ENCODE peak calls at places on chromosome X, in ten cellular contexts. R is GM23338, A is upper lobe of right lung, K is Calu3, I is cardiac fibroblast, N is sigmoid colon, O is fibroblast of the aortic adventitia, F is heart right ventricle, Q is WTC11, C is astrocyte of the spinal cord. M is an unnamed sample.

GRCh38 chrX:97685753-97686152 is 802.0 kb downstream of the RPA4 start:
- DNase-seq in N (no peak), C (peak), K (peak), F (no peak), R (peak), A (no peak), O (peak), Q (peak), I (peak), M (peak)

GRCh38 chrX:100409316-100410082 is 574 bp downstream of the PCDH19 start:
- DNase-seq in Q (peak), I (no peak), F (no peak), N (no peak), R (peak), C (no peak), A (no peak), K (no peak), O (no peak), M (peak)

GRCh38 chrX:118726887-118727685 is at the start of gene IL13RA1:
- DNase-seq in K (peak), Q (peak), R (peak), A (peak), F (peak), N (peak), O (peak), I (peak), C (peak), M (peak)

GRCh38 chrX:129653181-129653984 is 1.4 kb downstream of the APLN start:
- DNase-seq in N (no peak), I (no peak), O (no peak), Q (no peak), K (no peak), F (no peak), C (no peak), R (no peak), A (no peak), M (no peak)

GRCh38 chrX:128906753-128907152 is 616.5 kb downstream of the SMARCA1 start:
- DNase-seq in Q (no peak), A (no peak), C (no peak), I (no peak), R (no peak), O (no peak), F (no peak), N (no peak), K (no peak), M (no peak)

GRCh38 chrX:63934791-63935190 is 149.8 kb upstream of the ARHGEF9 start:
- DNase-seq in N (no peak), F (no peak), R (peak), Q (peak), A (no peak), K (no peak), O (no peak), C (no peak), I (no peak), M (no peak)

GRCh38 chrX:153946910-153947769 is 2.7 kb upstream of the RENBP start:
- DNase-seq in Q (peak), F (peak), O (peak), C (peak), N (peak), K (peak), R (peak), I (peak), A (peak), M (peak)

GRCh38 chrX:105564536-105564935 is 257.8 kb upstream of the NRK start:
- DNase-seq in A (no peak), N (no peak), O (peak), C (peak), R (no peak), I (peak), Q (no peak), F (peak), K (no peak), M (no peak)

GRCh38 chrX:68490644-68491043 is 8.2 kb upstream of the YIPF6 start:
- DNase-seq in R (peak), C (peak), F (no peak), O (peak), Q (no peak), K (peak), N (no peak), A (no peak), I (peak), M (no peak)

GRCh38 chrX:8914636-8915035 is 113.5 kb upstream of the FAM9A start:
- DNase-seq in N (no peak), O (no peak), R (no peak), A (no peak), Q (no peak), K (no peak), C (no peak), F (no peak), I (no peak), M (no peak)

GRCh38 chrX:8967471-8967870 is 66.5 kb downstream of the FAM9B start:
- DNase-seq in O (no peak), F (no peak), N (no peak), C (no peak), Q (no peak), R (no peak), A (no peak), I (no peak), K (no peak), M (no peak)

GRCh38 chrX:53047228-53047627 is 1.4 kb upstream of the GPR173 start:
- DNase-seq in N (no peak), O (peak), R (peak), K (no peak), I (peak), F (no peak), A (no peak), C (no peak), Q (no peak), M (no peak)
- TF ChIP-seq CTCF in N (no peak), O (peak), R (peak), K (no peak), I (peak), F (no peak), A (no peak), C (peak), Q (no peak), M (no peak)

GRCh38 chrX:104482757-104483156 is 83.2 kb upstream of the IL1RAPL2 start:
- DNase-seq in O (no peak), C (no peak), K (no peak), R (peak), A (no peak), Q (no peak), N (no peak), I (peak), F (no peak), M (no peak)
- TF ChIP-seq CTCF in O (no peak), C (peak), K (no peak), R (peak), A (no peak), Q (no peak), N (no peak), I (no peak), F (no peak), M (no peak)

GRCh38 chrX:106752101-106752678 is 25.7 kb downstream of the RNF128 start:
- DNase-seq in A (no peak), K (no peak), Q (peak), O (no peak), F (no peak), C (peak), R (peak), N (no peak), I (peak), M (no peak)
- TF ChIP-seq CTCF in A (no peak), K (no peak), Q (no peak), O (no peak), F (no peak), C (peak), R (peak), N (no peak), I (no peak), M (no peak)

GRCh38 chrX:134603806-134604700 is 54.2 kb downstream of the PLAC1 start:
- DNase-seq in Q (no peak), F (no peak), I (peak), N (no peak), A (no peak), K (no peak), R (peak), C (peak), O (peak), M (no peak)
- TF ChIP-seq CTCF in Q (no peak), F (no peak), I (peak), N (no peak), A (no peak), K (no peak), R (no peak), C (peak), O (peak), M (no peak)

GRCh38 chrX:7283741-7284140 is 135.8 kb upstream of the PUDP start:
- DNase-seq in C (no peak), Q (no peak), N (no peak), K (no peak), A (no peak), F (no peak), O (no peak), I (no peak), R (no peak), M (no peak)
- TF ChIP-seq CTCF in C (no peak), Q (no peak), N (no peak), K (no peak), A (no peak), F (no peak), O (no peak), I (no peak), R (no peak), M (no peak)

DNA sequence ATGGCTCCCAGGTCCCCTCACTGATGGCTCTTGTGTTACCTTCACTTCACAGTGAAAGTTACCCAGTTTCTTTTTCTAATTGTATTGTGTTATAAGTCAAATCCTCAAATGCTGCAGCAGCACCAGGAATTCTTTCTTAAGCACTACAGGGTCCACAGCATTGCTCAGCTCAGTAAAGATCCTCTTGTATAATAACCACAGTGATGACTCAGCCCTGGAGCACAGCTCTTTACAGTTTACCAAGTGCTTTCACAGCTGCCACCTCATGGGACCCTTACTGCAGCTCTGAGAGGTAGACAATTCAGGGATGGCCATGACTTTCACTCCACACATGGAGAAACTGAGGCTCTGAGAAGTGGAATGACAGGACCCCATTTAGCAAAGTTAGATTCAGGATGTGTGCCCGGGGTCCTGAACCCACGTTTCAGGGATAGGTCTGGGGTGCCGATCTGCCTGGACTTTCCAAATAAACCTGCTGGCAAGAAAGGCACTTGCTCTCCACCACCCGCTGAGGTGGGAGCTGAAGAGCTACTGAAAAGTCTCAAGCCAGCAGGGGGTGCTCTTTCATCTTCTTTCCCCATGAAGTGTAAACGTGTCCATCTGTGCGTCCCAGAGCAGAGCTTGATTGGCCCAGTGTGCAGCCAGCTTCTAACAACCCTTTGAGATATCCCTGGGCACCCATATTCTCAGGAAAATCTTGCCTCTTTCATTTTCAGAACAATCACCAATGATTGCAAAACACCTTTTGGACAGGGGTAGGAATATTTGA is 35.7 kb upstream of the GABRQ start:
- DNase-seq in A (no peak), O (no peak), Q (peak), I (no peak), C (peak), F (no peak), R (peak), N (no peak), K (peak), M (no peak)
- TF ChIP-seq CTCF in A (no peak), O (no peak), Q (no peak), I (no peak), C (no peak), F (no peak), R (peak), N (no peak), K (no peak), M (no peak)

DNA sequence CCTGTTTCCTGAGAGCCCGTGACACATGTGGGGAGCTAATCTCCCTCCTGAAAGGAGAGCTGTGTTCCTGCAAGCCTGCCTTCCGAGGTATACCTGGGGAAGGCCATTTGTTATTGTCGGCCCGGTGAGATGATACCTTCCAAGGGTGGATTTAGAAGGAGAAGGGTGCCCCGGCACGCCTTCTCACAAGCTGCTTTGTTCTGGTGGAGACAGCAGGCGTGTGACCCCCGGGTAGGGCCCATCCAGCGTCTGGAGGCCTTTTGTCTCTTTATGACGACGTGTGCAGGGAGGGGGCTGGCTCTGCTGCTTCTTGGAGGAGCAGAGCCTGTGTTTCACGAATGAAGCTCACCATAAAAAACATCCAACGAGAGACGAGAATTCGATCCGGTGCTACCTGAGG is 45.3 kb downstream of the SHOX start:
- DNase-seq in A (no peak), I (no peak), F (no peak), K (no peak), C (no peak), Q (peak), N (no peak), O (no peak), R (peak), M (no peak)
- TF ChIP-seq CTCF in A (no peak), I (no peak), F (no peak), K (no peak), C (no peak), Q (no peak), N (no peak), O (no peak), R (no peak), M (no peak)

GRCh38 chrX:40098264-40099045 is 697 bp upstream of the BCOR start:
- DNase-seq in O (peak), Q (peak), N (no peak), C (peak), K (peak), F (peak), R (peak), A (peak), I (peak), M (no peak)
- TF ChIP-seq CTCF in O (no peak), Q (no peak), N (no peak), C (no peak), K (no peak), F (no peak), R (no peak), A (no peak), I (no peak), M (no peak)

GRCh38 chrX:31423575-31424284 is 351.9 kb upstream of the FTHL17 start:
- DNase-seq in N (no peak), C (peak), I (peak), A (no peak), K (peak), F (peak), R (peak), O (peak), Q (peak), M (peak)
- TF ChIP-seq CTCF in N (no peak), C (peak), I (peak), A (peak), K (peak), F (peak), R (peak), O (no peak), Q (no peak), M (no peak)

M was measured in GM10248.